ENCODE peak calls at places on chromosomes 7 and 10, in seven cellular contexts. A is ascending aorta; N is SK-N-DZ; F is stimulated activated CD4-positive, alpha-beta T cell treated with anti-CD3 and anti-CD28 coated beads, Interleukin-1b, Interleukin-23, amount 100 ng/mL, for 1 hour; V is non-pigmented ciliary epithelial cell; H is activated T-helper 1 cell treated with anti-CD3 and anti-CD28 coated beads, Interleukin-12 subunit alpha, Interleukin-12 subunit beta, Interleukin-2, Interleukin-4 antibody, amounts not matched to agents 30 ng/mL and 10 ng/mL and 1 ng/mL, durations not matched to agents 14 hours and 24 hours and 36 hours; K is kidney. C is an unnamed sample.
A peak's percentile ranks its signal among the peaks of the same experiment; 100 is the strongest.

GRCh38 chr10:62817763-62818425 is 1.7 kb upstream of the EGR2 start:
- DNase-seq in N (peak; percentile 62), H (peak; percentile 59), K (peak; percentile 91), V (no peak), A (peak; percentile 73), F (no peak), C (no peak)

GRCh38 chr10:49387029-49387428 is 8.9 kb downstream of the DRGX start:
- DNase-seq in N (no peak), A (no peak), V (peak; percentile 81), K (no peak), H (no peak), F (no peak), C (no peak)

GRCh38 chr7:115356139-115356746 is 434.3 kb downstream of the MDFIC start:
- DNase-seq in N (no peak), A (no peak), K (no peak), V (no peak), H (no peak), F (no peak), C (no peak)

GRCh38 chr7:18648849-18649758 is 153.6 kb downstream of the HDAC9 start:
- DNase-seq in F (no peak), V (no peak), A (no peak), K (no peak), H (no peak), N (no peak), C (no peak)

GRCh38 chr10:119211176-119211575 is 3.8 kb downstream of the GRK5 start:
- DNase-seq in N (peak; percentile 37), K (no peak), F (no peak), H (no peak), V (no peak), A (no peak), C (no peak)

GRCh38 chr7:106114735-106115383 is 2.7 kb upstream of the SYPL1 start:
- DNase-seq in A (no peak), H (no peak), K (no peak), V (no peak), F (no peak), N (no peak), C (no peak)

GRCh38 chr7:107890493-107890961 is 456 bp upstream of the DLD start:
- DNase-seq in N (no peak), A (no peak), V (no peak), K (no peak), F (no peak), H (no peak), C (no peak)

GRCh38 chr7:50627824-50628361 is 62.7 kb upstream of the DDC start:
- DNase-seq in A (no peak), F (no peak), V (no peak), N (no peak), H (no peak), K (no peak), C (no peak)

GRCh38 chr7:30422922-30423321 is 55.7 kb downstream of the NOD1 start:
- DNase-seq in V (no peak), H (no peak), K (no peak), A (no peak), N (no peak), F (no peak), C (no peak)

GRCh38 chr7:972110-972509 is 3.2 kb downstream of the COX19 start:
- DNase-seq in F (no peak), A (no peak), K (no peak), N (no peak), H (no peak), V (no peak), C (no peak)

GRCh38 chr7:85415743-85416142 is 228.9 kb upstream of the SEMA3D start:
- DNase-seq in K (no peak), N (no peak), A (no peak), H (no peak), F (no peak), V (no peak), C (no peak)

GRCh38 chr7:33233659-33234058 is 104.3 kb downstream of the BBS9 start:
- DNase-seq in N (no peak), F (no peak), A (no peak), K (no peak), V (no peak), H (no peak), C (no peak)

GRCh38 chr7:43211276-43211675 is 98.8 kb downstream of the HECW1 start:
- DNase-seq in K (no peak), V (no peak), N (no peak), H (no peak), F (no peak), A (no peak), C (no peak)

GRCh38 chr10:130809761-130810515 is 501.6 kb downstream of the TCERG1L start:
- DNase-seq in K (no peak), F (no peak), A (no peak), N (no peak), H (no peak), V (no peak), C (no peak)

GRCh38 chr10:118339096-118339495 is 3.0 kb downstream of the FAM204A start:
- DNase-seq in K (no peak), F (no peak), V (no peak), A (no peak), H (no peak), N (no peak), C (no peak)

GRCh38 chr10:121583857-121584256 is 14.4 kb downstream of the FGFR2 start:
- DNase-seq in N (no peak), K (no peak), F (no peak), A (no peak), H (no peak), V (no peak), C (no peak)

GRCh38 chr7:33459340-33459751 is 330.0 kb downstream of the BBS9 start:
- DNase-seq in A (no peak), H (no peak), F (no peak), N (peak; percentile 45), V (no peak), K (no peak), C (no peak)

GRCh38 chr7:29431686-29432085 is 131.9 kb upstream of the PRR15 start:
- DNase-seq in V (no peak), F (no peak), A (no peak), N (no peak), H (no peak), K (no peak), C (no peak)